ENCODE peak calls at places on chromosomes 4 and X, in four cellular contexts. One of them, this sample, is unnamed.

GRCh38 chr4:20254517-20255250 is 3.0 kb downstream of the SLIT2 start:
- DNase-seq in pancreas: peak; percentile 68
- DNase-seq in WERI-Rb-1: peak; percentile 25
- DNase-seq in CD4-positive, alpha-beta T cell: no peak
- DNase-seq in this sample: peak; percentile 9

GRCh38 chrX:24969812-24970211 is 46.0 kb downstream of the ARX start:
- DNase-seq in CD4-positive, alpha-beta T cell: no peak
- DNase-seq in WERI-Rb-1: no peak
- DNase-seq in pancreas: no peak
- DNase-seq in this sample: no peak

GRCh38 chr4:157804986-157805385 is 367.8 kb downstream of the GASK1B start:
- DNase-seq in CD4-positive, alpha-beta T cell: no peak
- DNase-seq in WERI-Rb-1: no peak
- DNase-seq in pancreas: no peak
- DNase-seq in this sample: no peak

GRCh38 chr4:63105839-63106238 is 1303.4 kb downstream of the TECRL start:
- DNase-seq in pancreas: no peak
- DNase-seq in WERI-Rb-1: no peak
- DNase-seq in CD4-positive, alpha-beta T cell: no peak
- DNase-seq in this sample: no peak

GRCh38 chr4:118270492-118270891 is 82.3 kb downstream of the PRSS12 start:
- DNase-seq in pancreas: no peak
- DNase-seq in CD4-positive, alpha-beta T cell: no peak
- DNase-seq in WERI-Rb-1: no peak
- DNase-seq in this sample: no peak

GRCh38 chrX:65203545-65203944 is 227.3 kb upstream of the ZC4H2 start:
- DNase-seq in pancreas: no peak
- DNase-seq in CD4-positive, alpha-beta T cell: no peak
- DNase-seq in WERI-Rb-1: no peak
- DNase-seq in this sample: no peak

GRCh38 chrX:68841251-68842049 is 12.6 kb downstream of the EFNB1 start:
- DNase-seq in WERI-Rb-1: no peak
- DNase-seq in pancreas: peak; percentile 83
- DNase-seq in CD4-positive, alpha-beta T cell: no peak
- DNase-seq in this sample: no peak

GRCh38 chr4:123479944-123480343 is 83.3 kb downstream of the SPRY1 start:
- DNase-seq in CD4-positive, alpha-beta T cell: no peak
- DNase-seq in pancreas: no peak
- DNase-seq in WERI-Rb-1: no peak
- DNase-seq in this sample: no peak

GRCh38 chrX:151713859-151714258 is 2.0 kb upstream of the FATE1 start:
- DNase-seq in WERI-Rb-1: peak; percentile 56
- DNase-seq in CD4-positive, alpha-beta T cell: no peak
- DNase-seq in pancreas: no peak
- DNase-seq in this sample: no peak

GRCh38 chrX:119062750-119063374 is 9.9 kb upstream of the CT47C1 start:
- DNase-seq in CD4-positive, alpha-beta T cell: no peak
- DNase-seq in WERI-Rb-1: no peak
- DNase-seq in pancreas: no peak
- DNase-seq in this sample: no peak

GRCh38 chrX:21658152-21658737 is at the start of gene KLHL34:
- DNase-seq in pancreas: peak; percentile 80
- DNase-seq in CD4-positive, alpha-beta T cell: no peak
- DNase-seq in WERI-Rb-1: no peak
- DNase-seq in this sample: no peak

GRCh38 chr4:67568820-67569219 is 10.3 kb downstream of the STAP1 start:
- DNase-seq in pancreas: no peak
- DNase-seq in WERI-Rb-1: no peak
- DNase-seq in CD4-positive, alpha-beta T cell: no peak
- DNase-seq in this sample: no peak

GRCh38 chr4:102825261-102826071 is 1.9 kb downstream of the UBE2D3 start:
- DNase-seq in CD4-positive, alpha-beta T cell: no peak
- DNase-seq in pancreas: no peak
- DNase-seq in WERI-Rb-1: no peak
- DNase-seq in this sample: peak; percentile 11

GRCh38 chr4:47639531-47639930 is 154.5 kb downstream of the ATP10D start:
- DNase-seq in WERI-Rb-1: no peak
- DNase-seq in pancreas: no peak
- DNase-seq in CD4-positive, alpha-beta T cell: no peak
- DNase-seq in this sample: no peak

GRCh38 chrX:109856974-109857373 is 123.9 kb upstream of the ACSL4 start:
- DNase-seq in WERI-Rb-1: no peak
- DNase-seq in CD4-positive, alpha-beta T cell: no peak
- DNase-seq in pancreas: no peak
- DNase-seq in this sample: no peak

GRCh38 chrX:150692296-150692695 is 900 bp upstream of the MTMR1 start:
- DNase-seq in CD4-positive, alpha-beta T cell: no peak
- DNase-seq in pancreas: no peak
- DNase-seq in WERI-Rb-1: peak; percentile 33
- DNase-seq in this sample: no peak

GRCh38 chr4:38860788-38861424 is 4.3 kb upstream of the TLR6 start:
- DNase-seq in pancreas: no peak
- DNase-seq in CD4-positive, alpha-beta T cell: peak; percentile 36
- DNase-seq in WERI-Rb-1: peak; percentile 79
- DNase-seq in this sample: no peak

GRCh38 chr4:1763070-1763549 is 30.0 kb upstream of the FGFR3 start:
- DNase-seq in CD4-positive, alpha-beta T cell: no peak
- DNase-seq in pancreas: no peak
- DNase-seq in WERI-Rb-1: no peak
- DNase-seq in this sample: no peak

GRCh38 chrX:150581093-150581775 is 12.8 kb downstream of the MTM1 start:
- DNase-seq in WERI-Rb-1: no peak
- DNase-seq in pancreas: no peak
- DNase-seq in CD4-positive, alpha-beta T cell: no peak
- DNase-seq in this sample: no peak

GRCh38 chrX:132488092-132488749 is 617 bp downstream of the MBNL3 start:
- DNase-seq in CD4-positive, alpha-beta T cell: no peak
- DNase-seq in WERI-Rb-1: no peak
- DNase-seq in pancreas: no peak
- DNase-seq in this sample: no peak

GRCh38 chrX:22202251-22202650 is 70.5 kb upstream of the CBLL2 start:
- DNase-seq in CD4-positive, alpha-beta T cell: no peak
- DNase-seq in WERI-Rb-1: no peak
- DNase-seq in pancreas: no peak
- DNase-seq in this sample: no peak

GRCh38 chr4:612749-613125 is 12.6 kb upstream of the PDE6B start:
- DNase-seq in CD4-positive, alpha-beta T cell: no peak
- DNase-seq in WERI-Rb-1: no peak
- DNase-seq in pancreas: no peak
- DNase-seq in this sample: no peak

GRCh38 chrX:19225906-19226305 is 103.6 kb upstream of the ADGRG2 start:
- DNase-seq in pancreas: no peak
- DNase-seq in CD4-positive, alpha-beta T cell: no peak
- DNase-seq in WERI-Rb-1: no peak
- DNase-seq in this sample: no peak

GRCh38 chrX:32483534-32484136 is 727.7 kb downstream of the DMD start:
- DNase-seq in WERI-Rb-1: no peak
- DNase-seq in pancreas: no peak
- DNase-seq in CD4-positive, alpha-beta T cell: no peak
- DNase-seq in this sample: no peak

GRCh38 chrX:24347871-24348270 is 12.6 kb upstream of the SUPT20HL1 start:
- DNase-seq in WERI-Rb-1: peak; percentile 55
- DNase-seq in CD4-positive, alpha-beta T cell: no peak
- DNase-seq in pancreas: no peak
- DNase-seq in this sample: no peak

GRCh38 chr4:108385076-108385475 is 216.3 kb upstream of the LEF1 start:
- DNase-seq in CD4-positive, alpha-beta T cell: no peak
- DNase-seq in pancreas: no peak
- DNase-seq in WERI-Rb-1: no peak
- DNase-seq in this sample: no peak

GRCh38 chrX:22542641-22543040 is 269.9 kb downstream of the CBLL2 start:
- DNase-seq in pancreas: no peak
- DNase-seq in WERI-Rb-1: no peak
- DNase-seq in CD4-positive, alpha-beta T cell: no peak
- DNase-seq in this sample: no peak

GRCh38 chr4:62003695-62004094 is 803.6 kb downstream of the ADGRL3 start:
- DNase-seq in pancreas: no peak
- DNase-seq in WERI-Rb-1: no peak
- DNase-seq in CD4-positive, alpha-beta T cell: no peak
- DNase-seq in this sample: no peak

GRCh38 chrX:39814391-39814790 is 283.4 kb downstream of the BCOR start:
- DNase-seq in CD4-positive, alpha-beta T cell: peak; percentile 19
- DNase-seq in WERI-Rb-1: peak; percentile 52
- DNase-seq in pancreas: no peak
- DNase-seq in this sample: no peak

GRCh38 chrX:116239944-116240391 is 69.4 kb downstream of the AGTR2 start:
- DNase-seq in CD4-positive, alpha-beta T cell: no peak
- DNase-seq in pancreas: no peak
- DNase-seq in WERI-Rb-1: no peak
- DNase-seq in this sample: no peak

GRCh38 chr4:174222266-174222872 is 61.1 kb downstream of the FBXO8 start:
- DNase-seq in pancreas: no peak
- DNase-seq in WERI-Rb-1: no peak
- DNase-seq in CD4-positive, alpha-beta T cell: no peak
- DNase-seq in this sample: no peak

DNA sequence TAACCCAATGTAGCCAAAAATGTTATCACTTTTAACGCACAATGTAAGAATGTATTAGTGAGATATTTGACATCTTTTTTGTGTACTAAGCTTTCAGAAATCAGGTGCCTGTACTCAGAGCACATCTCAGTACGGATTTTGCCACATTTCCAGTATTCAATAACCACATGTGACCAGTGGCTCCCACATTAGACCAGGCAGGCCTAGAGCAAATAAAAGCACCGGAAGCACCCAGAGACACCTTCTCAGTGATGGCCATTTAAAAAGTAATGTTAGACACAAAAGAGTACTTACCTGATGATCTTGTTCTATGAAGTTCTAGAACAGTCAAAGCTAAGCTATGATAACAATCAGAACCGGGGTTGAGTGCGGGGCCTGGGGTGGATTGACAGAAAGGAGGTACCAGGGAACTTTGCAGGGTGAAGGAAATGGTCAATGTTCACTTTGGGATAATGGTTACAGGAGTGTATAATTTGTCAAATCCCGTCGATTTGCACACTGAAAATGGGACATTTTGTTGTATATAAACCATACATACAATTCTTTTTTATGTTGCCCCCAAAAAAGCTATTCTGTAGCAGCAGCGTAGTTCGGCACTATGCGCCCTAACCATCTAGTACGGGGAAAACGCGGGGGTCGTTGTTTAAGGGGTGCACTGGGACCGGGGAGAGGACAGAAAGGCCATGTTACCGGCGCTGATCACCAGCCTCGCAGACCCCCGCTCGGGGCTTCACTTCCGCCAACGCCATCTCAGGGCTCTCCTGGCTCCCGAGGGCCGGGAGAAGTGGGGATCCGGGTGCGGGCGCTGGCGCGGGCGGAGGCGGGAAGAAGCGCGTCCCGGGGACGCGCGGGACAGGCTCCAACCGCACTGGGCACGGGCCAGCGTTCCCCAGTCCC is 1.0 kb downstream of the CTPS2 start:
- DNase-seq in CD4-positive, alpha-beta T cell: no peak
- DNase-seq in WERI-Rb-1: peak; percentile 12
- DNase-seq in pancreas: peak; percentile 60
- DNase-seq in this sample: no peak
- H3K27ac ChIP-seq in CD4-positive, alpha-beta T cell: no peak overlapping the region
- H3K27ac ChIP-seq in WERI-Rb-1: peak overlapping the region; percentile 79
- H3K27ac ChIP-seq in pancreas: peak overlapping the region; percentile 86
- H3K27ac ChIP-seq in this sample: peak overlapping the region; percentile 58

DNA sequence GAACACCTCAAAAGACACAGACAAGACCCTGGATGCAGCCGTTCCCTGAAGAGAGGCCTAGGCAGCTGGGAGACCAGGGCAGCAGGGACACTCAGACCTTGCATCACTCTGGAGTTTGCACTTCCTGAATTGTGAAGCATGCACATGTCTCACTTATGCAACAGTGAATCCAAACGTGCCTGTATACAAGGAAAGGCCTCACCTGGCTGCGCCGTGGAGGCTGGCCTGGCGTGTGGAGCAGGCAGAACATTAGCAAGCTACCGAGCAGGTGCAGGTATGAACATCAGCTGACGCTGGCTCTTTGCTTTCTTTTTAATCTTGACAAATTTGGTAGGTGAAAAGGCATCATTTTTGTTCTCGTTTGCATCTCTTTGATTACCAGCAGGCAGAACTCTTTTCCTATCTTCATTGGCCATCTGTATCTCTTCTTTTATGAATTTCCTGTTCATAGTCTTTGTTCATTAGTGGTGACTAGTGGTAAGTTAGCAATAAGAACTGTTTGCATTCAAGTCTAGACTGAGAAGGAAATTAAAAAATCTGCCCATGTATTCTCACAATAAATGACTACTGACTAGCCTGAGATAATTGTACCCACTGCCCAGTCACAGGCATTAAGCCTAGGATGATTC is 37.2 kb upstream of the IRAK1 start:
- DNase-seq in WERI-Rb-1: no peak
- DNase-seq in CD4-positive, alpha-beta T cell: no peak
- DNase-seq in pancreas: no peak
- DNase-seq in this sample: no peak
- H3K27ac ChIP-seq in WERI-Rb-1: no peak overlapping the region
- H3K27ac ChIP-seq in CD4-positive, alpha-beta T cell: peak overlapping the region; percentile 13
- H3K27ac ChIP-seq in pancreas: no peak overlapping the region
- H3K27ac ChIP-seq in this sample: no peak overlapping the region

DNA sequence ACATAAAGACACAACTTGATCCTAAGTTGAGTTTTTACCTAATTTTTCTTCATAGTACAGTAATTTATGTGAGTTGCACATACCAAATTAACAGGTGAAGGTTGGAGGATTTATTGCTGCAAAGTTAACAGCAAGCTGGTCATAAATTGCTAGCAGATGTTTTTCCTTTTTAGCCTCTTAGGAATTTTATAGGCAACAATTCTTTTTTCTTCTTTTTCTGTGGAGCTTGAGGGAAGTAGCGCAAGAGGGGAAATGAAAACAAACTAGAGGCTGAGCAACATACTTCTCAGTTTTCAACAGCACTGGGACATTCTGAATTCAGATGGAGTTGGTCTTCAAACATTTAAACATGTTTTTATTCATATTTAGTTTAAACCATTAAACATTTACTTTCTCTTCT is 63.7 kb upstream of the TLR2 start:
- DNase-seq in pancreas: no peak
- DNase-seq in WERI-Rb-1: no peak
- DNase-seq in CD4-positive, alpha-beta T cell: no peak
- DNase-seq in this sample: no peak
- H3K27ac ChIP-seq in pancreas: no peak overlapping the region
- H3K27ac ChIP-seq in WERI-Rb-1: no peak overlapping the region
- H3K27ac ChIP-seq in CD4-positive, alpha-beta T cell: no peak overlapping the region
- H3K27ac ChIP-seq in this sample: no peak overlapping the region

GRCh38 chr4:164529058-164529457 is 224.9 kb upstream of the SMIM31 start:
- DNase-seq in WERI-Rb-1: no peak
- DNase-seq in pancreas: no peak
- DNase-seq in CD4-positive, alpha-beta T cell: no peak
- DNase-seq in this sample: no peak

GRCh38 chr4:164529486-164529885 is 224.4 kb upstream of the SMIM31 start:
- DNase-seq in pancreas: no peak
- DNase-seq in CD4-positive, alpha-beta T cell: no peak
- DNase-seq in WERI-Rb-1: peak; percentile 69
- DNase-seq in this sample: no peak

GRCh38 chr4:164531336-164531735 is 222.6 kb upstream of the SMIM31 start:
- DNase-seq in CD4-positive, alpha-beta T cell: no peak
- DNase-seq in pancreas: no peak
- DNase-seq in WERI-Rb-1: no peak
- DNase-seq in this sample: no peak

DNA sequence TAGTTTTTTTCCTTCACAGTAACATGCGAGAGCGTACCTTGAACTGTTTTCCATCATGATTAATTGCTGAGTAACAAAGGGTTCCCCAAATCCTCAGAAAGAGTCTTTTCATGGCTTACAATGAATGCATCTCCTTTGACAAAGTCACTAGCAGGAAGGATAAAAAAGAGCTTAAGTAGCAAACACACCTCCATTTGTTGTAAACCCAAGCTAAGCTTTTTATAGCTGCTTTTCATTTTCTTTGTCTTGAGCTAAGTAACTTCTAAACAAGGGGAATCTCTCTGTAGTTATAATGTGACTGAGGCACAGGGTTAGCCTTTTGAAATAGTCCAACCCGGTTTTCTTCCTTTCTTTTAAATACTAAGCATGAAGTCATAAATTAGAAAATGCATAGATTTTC is 227.0 kb upstream of the SMIM31 start:
- DNase-seq in WERI-Rb-1: no peak
- DNase-seq in pancreas: no peak
- DNase-seq in CD4-positive, alpha-beta T cell: no peak
- DNase-seq in this sample: no peak
- H3K27ac ChIP-seq in WERI-Rb-1: peak overlapping the region; percentile 56
- H3K27ac ChIP-seq in pancreas: no peak overlapping the region
- H3K27ac ChIP-seq in CD4-positive, alpha-beta T cell: no peak overlapping the region
- H3K27ac ChIP-seq in this sample: no peak overlapping the region